ENCODE peak calls at places on chromosomes 5 and 9, in six cellular contexts. V is neuronal stem cell, K is H9, H is mesendoderm, M is H1, D is mesenchymal stem cell. Q is an unnamed sample.

GRCh38 chr5:9265391-9266287 is 280.2 kb downstream of the SEMA5A start:
- DNase-seq in H (peak; percentile 90), D (peak; percentile 98), V (no peak), M (peak; percentile 29), K (peak; percentile 63), Q (peak; percentile 99)

GRCh38 chr5:107544476-107544875 is 126.3 kb downstream of the EFNA5 start:
- DNase-seq in V (no peak), H (no peak), M (no peak), D (no peak), K (no peak), Q (no peak)

GRCh38 chr5:68409259-68409658 is 193.7 kb downstream of the PIK3R1 start:
- DNase-seq in V (no peak), D (no peak), K (no peak), H (no peak), M (no peak), Q (peak; percentile 55)

GRCh38 chr9:73845954-73846690 is 651.0 kb upstream of the RORB start:
- DNase-seq in D (no peak), V (peak; percentile 14), H (peak; percentile 28), M (peak; percentile 27), K (peak; percentile 31), Q (no peak)

GRCh38 chr9:124452841-124453585 is 2.8 kb downstream of the ADGRD2 start:
- DNase-seq in D (no peak), V (no peak), M (no peak), K (peak; percentile 29), H (no peak), Q (no peak)

GRCh38 chr5:39355324-39355723 is 9.0 kb downstream of the C9 start:
- DNase-seq in H (no peak), V (no peak), D (no peak), K (no peak), M (no peak), Q (no peak)

GRCh38 chr9:138048184-138048583 is 170.6 kb downstream of the CACNA1B start:
- DNase-seq in M (no peak), K (no peak), D (no peak), H (no peak), V (no peak), Q (no peak)

GRCh38 chr5:58156354-58156753 is 303.5 kb downstream of the PLK2 start:
- DNase-seq in D (peak; percentile 12), K (no peak), M (no peak), H (no peak), V (no peak), Q (peak; percentile 32)

GRCh38 chr5:68396722-68397121 is 181.2 kb downstream of the PIK3R1 start:
- DNase-seq in V (no peak), M (no peak), H (no peak), D (no peak), K (no peak), Q (no peak)

GRCh38 chr5:159732220-159732619 is 184.1 kb upstream of the ADRA1B start:
- DNase-seq in K (no peak), M (no peak), D (peak; percentile 24), V (no peak), H (no peak), Q (no peak)

GRCh38 chr9:129172816-129173215 is 5.2 kb downstream of the IER5L start:
- DNase-seq in K (no peak), M (no peak), V (no peak), D (peak; percentile 31), H (no peak), Q (no peak)

GRCh38 chr5:170442381-170442780 is 53.2 kb upstream of the KCNMB1 start:
- DNase-seq in V (no peak), M (no peak), H (no peak), K (no peak), D (no peak), Q (no peak)

GRCh38 chr9:97573482-97574073 is 59.6 kb downstream of the TSTD2 start:
- DNase-seq in D (no peak), M (no peak), V (no peak), H (no peak), K (no peak), Q (peak; percentile 8)

GRCh38 chr9:2127486-2127885 is 112.3 kb downstream of the SMARCA2 start:
- DNase-seq in M (no peak), H (no peak), V (no peak), D (no peak), K (no peak), Q (peak; percentile 51)

GRCh38 chr5:109454726-109455505 is 45.1 kb upstream of the PJA2 start:
- DNase-seq in M (no peak), V (no peak), H (peak; percentile 22), K (no peak), D (peak; percentile 79), Q (peak; percentile 35)

GRCh38 chr9:112831281-112831851 is 59.3 kb downstream of the SLC46A2 start:
- DNase-seq in K (no peak), D (no peak), V (no peak), M (no peak), H (no peak), Q (no peak)

GRCh38 chr5:121976979-121977378 is 15.2 kb downstream of the SRFBP1 start:
- DNase-seq in D (peak; percentile 67), K (no peak), V (no peak), H (no peak), M (no peak), Q (peak; percentile 64)

GRCh38 chr9:131420913-131421312 is 27.0 kb downstream of the PRRC2B start:
- DNase-seq in M (no peak), D (peak; percentile 74), H (peak; percentile 74), K (no peak), V (no peak), Q (peak; percentile 60)

GRCh38 chr5:111472579-111472978 is 39.8 kb downstream of the STARD4 start:
- DNase-seq in D (no peak), M (no peak), V (no peak), H (no peak), K (no peak), Q (no peak)

GRCh38 chr5:23823521-23823920 is 316.1 kb downstream of the PRDM9 start:
- DNase-seq in M (no peak), D (no peak), V (no peak), K (no peak), H (no peak), Q (no peak)

GRCh38 chr9:86183225-86183808 is 76.1 kb downstream of the C9orf153 start:
- DNase-seq in D (no peak), M (no peak), K (no peak), H (no peak), V (no peak), Q (no peak)

GRCh38 chr5:124236366-124237231 is 509.8 kb downstream of the ZNF608 start:
- DNase-seq in M (no peak), V (no peak), K (no peak), H (no peak), D (peak; percentile 8), Q (peak; percentile 1)

GRCh38 chr9:95715911-95716435 is 159.5 kb upstream of the ERCC6L2 start:
- DNase-seq in K (no peak), V (no peak), H (no peak), M (no peak), D (no peak), Q (peak; percentile 2)

GRCh38 chr5:141514330-141515111 is 25.6 kb downstream of the PCDHGC5 start:
- DNase-seq in V (no peak), H (peak; percentile 96), M (peak; percentile 61), D (peak; percentile 55), K (peak; percentile 89), Q (peak; percentile 54)

GRCh38 chr9:128098936-128099931 is 28.3 kb downstream of the PTGES2 start:
- DNase-seq in D (no peak), K (no peak), M (no peak), V (no peak), H (peak; percentile 34), Q (no peak)

GRCh38 chr9:2567922-2568321 is 53.7 kb upstream of the VLDLR start:
- DNase-seq in V (no peak), K (no peak), D (no peak), H (no peak), M (no peak), Q (no peak)

GRCh38 chr9:129849901-129850300 is 14.6 kb downstream of the USP20 start:
- DNase-seq in M (no peak), D (no peak), H (no peak), K (no peak), V (no peak), Q (peak; percentile 18)

GRCh38 chr5:154103223-154103622 is 64.5 kb downstream of the MFAP3 start:
- DNase-seq in V (no peak), K (no peak), D (no peak), M (no peak), H (no peak), Q (no peak)

GRCh38 chr5:73764586-73764985 is 138.6 kb downstream of the ARHGEF28 start:
- DNase-seq in K (no peak), V (no peak), M (no peak), D (peak; percentile 85), H (no peak), Q (peak; percentile 82)

DNA sequence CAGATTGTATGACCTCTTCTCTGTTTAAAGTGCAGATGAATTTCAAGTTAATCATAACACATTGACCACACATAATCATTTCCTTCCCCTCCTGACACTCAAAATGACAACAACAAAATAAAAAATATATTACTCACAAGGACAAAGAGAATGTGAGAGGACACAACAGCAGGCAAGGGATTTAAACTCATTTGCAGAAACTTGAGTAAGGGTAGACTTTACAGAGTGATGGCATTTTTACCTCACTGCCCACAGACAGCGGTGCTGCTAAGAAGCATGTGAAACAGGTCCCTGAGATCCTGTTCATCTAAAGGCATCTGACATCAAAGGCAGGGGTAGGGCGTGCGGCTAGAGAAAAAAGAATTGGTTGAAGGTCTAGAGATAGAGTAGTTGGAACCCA is 99.0 kb downstream of the TRIM36 start:
- DNase-seq in V (no peak), M (no peak), K (no peak), H (no peak), D (no peak), Q (no peak)
- H2BK15ac ChIP-seq in V (no peak overlapping the region), M (no peak overlapping the region), K (no peak overlapping the region), H (no peak overlapping the region), D (no peak overlapping the region), Q (no peak overlapping the region)

DNA sequence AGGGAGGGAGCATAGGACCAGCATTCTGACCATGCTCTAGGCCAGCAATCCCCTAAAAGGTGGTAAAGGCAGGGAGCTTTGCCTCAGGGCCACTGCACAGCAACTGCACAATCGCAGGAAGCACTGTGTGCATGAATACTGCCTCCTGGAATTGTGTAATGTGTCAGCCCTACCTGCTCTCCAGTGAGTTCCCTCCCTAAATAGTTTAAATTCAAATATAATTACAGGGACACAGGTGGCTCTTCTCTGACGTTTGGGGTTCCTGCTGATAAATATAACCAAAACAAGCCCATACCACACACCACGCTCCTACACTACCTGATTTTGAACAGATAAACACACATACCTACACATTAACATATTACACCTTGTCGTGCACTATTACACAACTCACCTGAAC is 9.0 kb downstream of the BAG1 start:
- DNase-seq in H (no peak), M (no peak), V (no peak), D (no peak), K (no peak), Q (no peak)
- H2BK15ac ChIP-seq in H (no peak overlapping the region), M (no peak overlapping the region), V (no peak overlapping the region), D (no peak overlapping the region), K (no peak overlapping the region), Q (no peak overlapping the region)

DNA sequence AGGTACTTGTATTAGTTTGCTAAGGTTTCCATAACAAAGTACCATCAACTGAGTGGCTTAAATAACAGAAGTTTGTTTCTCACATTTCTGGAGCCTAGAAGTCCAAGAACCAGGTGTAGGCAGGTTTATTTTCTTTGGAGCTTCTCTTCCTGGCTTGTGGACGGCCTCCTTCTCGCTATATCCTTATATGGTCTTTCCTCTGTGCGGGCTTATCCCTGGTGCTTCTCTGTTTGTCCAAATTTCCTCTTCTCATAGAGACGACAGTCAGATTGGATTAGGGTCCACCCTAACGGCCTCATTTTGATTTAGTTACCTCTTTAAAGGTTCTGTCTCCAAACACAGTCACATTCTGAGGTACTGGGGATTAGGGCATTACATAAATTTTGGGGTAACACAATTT is 88.3 kb downstream of the RMI1 start:
- DNase-seq in M (no peak), H (no peak), D (no peak), V (no peak), K (no peak), Q (no peak)
- H2BK15ac ChIP-seq in M (no peak overlapping the region), H (no peak overlapping the region), D (no peak overlapping the region), V (no peak overlapping the region), K (no peak overlapping the region), Q (no peak overlapping the region)

GRCh38 chr9:79977510-79978197 is 405.9 kb downstream of the TLE4 start:
- DNase-seq in K (no peak), H (no peak), M (no peak), D (no peak), V (no peak), Q (no peak)
- H2BK15ac ChIP-seq in K (no peak overlapping the region), H (no peak overlapping the region), M (no peak overlapping the region), D (no peak overlapping the region), V (no peak overlapping the region), Q (no peak overlapping the region)